ENCODE peak calls at places on chromosomes 2 and 18, in eight cellular contexts. E is right atrium auricular region; H is RPMI7951; O is IMR-90; J is NB4; P is GM23338; K is substantia nigra; X is activated naive CD4-positive, alpha-beta T cell. U is an unnamed sample.

GRCh38 chr2:207706936-207707860 is 4.2 kb upstream of the CCNYL1 start:
- DNase-seq in E (no peak), H (no peak), O (no peak), J (peak), P (peak), K (no peak), X (no peak), U (no peak)

GRCh38 chr2:232162191-232162590 is 200.7 kb downstream of the DIS3L2 start:
- DNase-seq in E (no peak), H (no peak), O (peak), J (no peak), P (peak), K (no peak), X (no peak), U (no peak)

GRCh38 chr2:215950009-215950408 is 63.3 kb downstream of the MREG start:
- DNase-seq in E (no peak), H (peak), O (peak), J (peak), P (peak), K (no peak), X (no peak), U (no peak)

GRCh38 chr2:49105506-49105905 is 48.8 kb downstream of the FSHR start:
- DNase-seq in E (no peak), H (no peak), O (no peak), J (no peak), P (peak), K (peak), X (no peak), U (no peak)

GRCh38 chr2:73175663-73176204 is 26.6 kb upstream of the NOTO start:
- DNase-seq in E (peak), H (peak), O (peak), J (peak), P (peak), K (peak), X (peak), U (no peak)

GRCh38 chr2:126864861-126865260 is 33.8 kb upstream of the TEX51 start:
- DNase-seq in E (peak), H (no peak), O (no peak), J (no peak), P (peak), K (no peak), X (no peak), U (no peak)

GRCh38 chr2:74006424-74006823 is 21.7 kb downstream of the TET3 start:
- DNase-seq in E (no peak), H (peak), O (no peak), J (no peak), P (peak), K (peak), X (no peak), U (no peak)

GRCh38 chr2:129011466-129012061 is 692.9 kb upstream of the HS6ST1 start:
- DNase-seq in E (no peak), H (no peak), O (no peak), J (peak), P (no peak), K (no peak), X (no peak), U (no peak)

GRCh38 chr2:46012618-46013240 is 284.5 kb upstream of the EPAS1 start:
- DNase-seq in E (no peak), H (no peak), O (peak), J (no peak), P (no peak), K (no peak), X (no peak), U (no peak)

GRCh38 chr2:173590278-173590811 is 235.7 kb downstream of the CDCA7 start:
- DNase-seq in E (peak), H (peak), O (peak), J (no peak), P (no peak), K (peak), X (no peak), U (no peak)

GRCh38 chr2:191114403-191114886 is 36.3 kb downstream of the STAT4 start:
- DNase-seq in E (no peak), H (no peak), O (peak), J (peak), P (no peak), K (no peak), X (no peak), U (no peak)

GRCh38 chr18:78421392-78421791 is 558.2 kb upstream of the SALL3 start:
- DNase-seq in E (no peak), H (no peak), O (no peak), J (no peak), P (no peak), K (no peak), X (no peak), U (no peak)

GRCh38 chr2:129275706-129276105 is 703.8 kb upstream of the RAB6C start:
- DNase-seq in E (no peak), H (no peak), O (no peak), J (no peak), P (no peak), K (no peak), X (no peak), U (no peak)

GRCh38 chr2:20632446-20632990 is 18.4 kb downstream of the HS1BP3 start:
- DNase-seq in E (no peak), H (no peak), O (no peak), J (no peak), P (no peak), K (no peak), X (no peak), U (no peak)

GRCh38 chr2:209933499-209934458 is 68.7 kb upstream of the RPE start:
- DNase-seq in E (no peak), H (peak), O (peak), J (no peak), P (no peak), K (peak), X (no peak), U (no peak)

GRCh38 chr2:192741889-192742288 is 547.2 kb upstream of the TMEFF2 start:
- DNase-seq in E (no peak), H (no peak), O (no peak), J (peak), P (peak), K (no peak), X (no peak), U (no peak)

GRCh38 chr2:236955675-236956618 is 129.7 kb upstream of the COPS8 start:
- DNase-seq in E (no peak), H (peak), O (no peak), J (no peak), P (no peak), K (no peak), X (no peak), U (peak)

U was measured in vagina.